ENCODE peak calls at places on chromosomes 12 and 14, in ten cellular contexts. B is choroid plexus epithelial cell; F is non-pigmented ciliary epithelial cell; S is fibroblast of lung; O is lung; N is ELR; K is MCF 10A; E is effector CD4-positive, alpha-beta T cell; W is renal cortical epithelial cell; X is Panc1. T is an unnamed sample.
A peak's percentile ranks its signal among the peaks of the same experiment; 100 is the strongest.

GRCh38 chr12:121712462-121713256 is at the start of gene TMEM120B:
- DNase-seq in S (peak; percentile 71), W (no peak), N (peak; percentile 81), E (peak; percentile 79), F (no peak), O (peak; percentile 81), B (peak; percentile 71), X (no peak), K (peak; percentile 70), T (peak; percentile 77)

GRCh38 chr12:28870839-28871440 is 278.1 kb upstream of the FAR2 start:
- DNase-seq in O (no peak), S (peak; percentile 14), E (no peak), K (peak; percentile 13), W (no peak), B (no peak), X (no peak), F (no peak), N (no peak), T (no peak)

GRCh38 chr12:93824514-93825500 is 147.6 kb downstream of the CRADD start:
- DNase-seq in E (no peak), X (no peak), W (no peak), K (no peak), B (peak; percentile 68), N (peak; percentile 70), S (no peak), O (no peak), F (no peak), T (no peak)

GRCh38 chr12:88985631-88986030 is 366.7 kb downstream of the DUSP6 start:
- DNase-seq in N (no peak), W (no peak), B (peak; percentile 43), K (no peak), O (no peak), S (no peak), X (no peak), F (no peak), E (no peak), T (no peak)

GRCh38 chr12:113766880-113767878 is 198.9 kb downstream of the RBM19 start:
- DNase-seq in O (no peak), W (peak; percentile 89), X (no peak), B (peak; percentile 85), F (peak; percentile 63), E (no peak), S (peak; percentile 36), N (peak; percentile 86), K (peak; percentile 56), T (no peak)

GRCh38 chr14:58238252-58239247 is 6.1 kb upstream of the PSMA3 start:
- DNase-seq in K (no peak), O (no peak), X (no peak), E (no peak), F (no peak), B (peak; percentile 66), S (peak; percentile 29), W (peak; percentile 71), N (peak; percentile 31), T (no peak)

GRCh38 chr12:55850893-55851292 is 8.2 kb upstream of the MMP19 start:
- DNase-seq in E (no peak), S (no peak), K (no peak), B (peak; percentile 73), X (no peak), W (no peak), O (no peak), F (peak; percentile 37), N (no peak), T (no peak)

GRCh38 chr14:76710093-76711010 is 50.9 kb upstream of the VASH1 start:
- DNase-seq in E (peak; percentile 14), X (no peak), W (peak; percentile 46), F (no peak), O (no peak), S (peak; percentile 63), B (peak; percentile 74), K (peak; percentile 67), N (peak; percentile 66), T (no peak)

GRCh38 chr14:51369814-51370213 is 129.8 kb downstream of the TMX1 start:
- DNase-seq in B (no peak), O (no peak), W (no peak), K (peak; percentile 55), F (no peak), S (no peak), E (no peak), N (peak; percentile 17), X (no peak), T (no peak)

GRCh38 chr12:73726881-73727280 is 810.8 kb upstream of the ATXN7L3B start:
- DNase-seq in N (no peak), E (no peak), F (no peak), B (no peak), W (no peak), K (no peak), O (no peak), X (no peak), S (no peak), T (no peak)

GRCh38 chr12:4032906-4033628 is 159.9 kb upstream of the PARP11 start:
- DNase-seq in B (no peak), S (peak; percentile 13), O (no peak), F (no peak), K (peak; percentile 96), X (no peak), E (no peak), N (peak; percentile 37), W (peak; percentile 56), T (no peak)

GRCh38 chr14:21026988-21027315 is 2.1 kb upstream of the NDRG2 start:
- DNase-seq in E (no peak), K (no peak), S (no peak), W (no peak), O (no peak), B (no peak), N (no peak), X (no peak), F (no peak), T (no peak)

T was measured in effector CD8-positive, alpha-beta T cell.